ENCODE peak calls at places on chromosomes 3 and 15, in five cellular contexts. One of them, this sample, is unnamed.

GRCh38 chr3:43086460-43087165 is 19.3 kb downstream of the POMGNT2 start:
- DNase-seq in SJCRH30: no peak
- DNase-seq in epithelial cell of prostate: no peak
- DNase-seq in cardiac muscle cell: no peak
- DNase-seq in substantia nigra: no peak
- DNase-seq in this sample: no peak

GRCh38 chr15:60074181-60074885 is 70.2 kb downstream of the FOXB1 start:
- DNase-seq in epithelial cell of prostate: no peak
- DNase-seq in SJCRH30: peak
- DNase-seq in cardiac muscle cell: no peak
- DNase-seq in substantia nigra: no peak
- DNase-seq in this sample: no peak

GRCh38 chr3:16052964-16053363 is 121.5 kb upstream of the GALNT15 start:
- DNase-seq in substantia nigra: no peak
- DNase-seq in SJCRH30: no peak
- DNase-seq in epithelial cell of prostate: no peak
- DNase-seq in cardiac muscle cell: no peak
- DNase-seq in this sample: no peak

GRCh38 chr15:38817427-38818155 is 253.0 kb upstream of the RASGRP1 start:
- DNase-seq in cardiac muscle cell: peak
- DNase-seq in SJCRH30: peak
- DNase-seq in substantia nigra: peak
- DNase-seq in epithelial cell of prostate: peak
- DNase-seq in this sample: peak

GRCh38 chr15:68364660-68365035 is 67.3 kb downstream of the ITGA11 start:
- DNase-seq in cardiac muscle cell: no peak
- DNase-seq in epithelial cell of prostate: no peak
- DNase-seq in SJCRH30: no peak
- DNase-seq in substantia nigra: no peak
- DNase-seq in this sample: no peak

GRCh38 chr3:141429371-141430035 is 57.3 kb upstream of the RASA2 start:
- DNase-seq in SJCRH30: no peak
- DNase-seq in substantia nigra: no peak
- DNase-seq in epithelial cell of prostate: no peak
- DNase-seq in cardiac muscle cell: peak
- DNase-seq in this sample: no peak

GRCh38 chr3:126320517-126321293 is 36.5 kb downstream of the KLF15 start:
- DNase-seq in SJCRH30: no peak
- DNase-seq in epithelial cell of prostate: no peak
- DNase-seq in substantia nigra: no peak
- DNase-seq in cardiac muscle cell: no peak
- DNase-seq in this sample: no peak

GRCh38 chr3:173584834-173585831 is 187.6 kb downstream of the NLGN1 start:
- DNase-seq in SJCRH30: peak
- DNase-seq in epithelial cell of prostate: no peak
- DNase-seq in cardiac muscle cell: peak
- DNase-seq in substantia nigra: peak
- DNase-seq in this sample: no peak

GRCh38 chr3:130839815-130840214 is 54.1 kb upstream of the ATP2C1 start:
- DNase-seq in epithelial cell of prostate: no peak
- DNase-seq in substantia nigra: no peak
- DNase-seq in cardiac muscle cell: peak
- DNase-seq in SJCRH30: no peak
- DNase-seq in this sample: no peak

GRCh38 chr3:143442761-143443477 is 323.3 kb downstream of the CHST2 start:
- DNase-seq in epithelial cell of prostate: no peak
- DNase-seq in SJCRH30: no peak
- DNase-seq in cardiac muscle cell: no peak
- DNase-seq in substantia nigra: no peak
- DNase-seq in this sample: no peak

GRCh38 chr3:151087648-151088047 is 2.2 kb downstream of the MED12L start:
- DNase-seq in epithelial cell of prostate: no peak
- DNase-seq in cardiac muscle cell: no peak
- DNase-seq in substantia nigra: no peak
- DNase-seq in SJCRH30: no peak
- DNase-seq in this sample: no peak

GRCh38 chr3:98843301-98843959 is 58.1 kb downstream of the DCBLD2 start:
- DNase-seq in SJCRH30: no peak
- DNase-seq in substantia nigra: no peak
- DNase-seq in epithelial cell of prostate: no peak
- DNase-seq in cardiac muscle cell: no peak
- DNase-seq in this sample: no peak

GRCh38 chr3:161354554-161354953 is 16.8 kb downstream of the SPTSSB start:
- DNase-seq in cardiac muscle cell: no peak
- DNase-seq in SJCRH30: no peak
- DNase-seq in epithelial cell of prostate: no peak
- DNase-seq in substantia nigra: no peak
- DNase-seq in this sample: no peak

GRCh38 chr15:84598993-84599392 is 1.8 kb upstream of the ZSCAN2 start:
- DNase-seq in SJCRH30: peak
- DNase-seq in substantia nigra: peak
- DNase-seq in epithelial cell of prostate: no peak
- DNase-seq in cardiac muscle cell: peak
- DNase-seq in this sample: no peak

GRCh38 chr15:75140080-75140879 is 61.4 kb upstream of the C15orf39 start:
- DNase-seq in substantia nigra: no peak
- DNase-seq in cardiac muscle cell: no peak
- DNase-seq in epithelial cell of prostate: no peak
- DNase-seq in SJCRH30: no peak
- DNase-seq in this sample: no peak

GRCh38 chr15:68235022-68235421 is 5.5 kb upstream of the CLN6 start:
- DNase-seq in cardiac muscle cell: no peak
- DNase-seq in SJCRH30: no peak
- DNase-seq in substantia nigra: no peak
- DNase-seq in epithelial cell of prostate: peak
- DNase-seq in this sample: no peak

GRCh38 chr3:32334675-32335074 is 57.0 kb upstream of the CMTM7 start:
- DNase-seq in epithelial cell of prostate: no peak
- DNase-seq in substantia nigra: no peak
- DNase-seq in cardiac muscle cell: no peak
- DNase-seq in SJCRH30: no peak
- DNase-seq in this sample: no peak

GRCh38 chr3:67335813-67336212 is 318.6 kb downstream of the SUCLG2 start:
- DNase-seq in epithelial cell of prostate: no peak
- DNase-seq in cardiac muscle cell: no peak
- DNase-seq in SJCRH30: peak
- DNase-seq in substantia nigra: no peak
- DNase-seq in this sample: no peak

GRCh38 chr3:72924055-72924454 is 36.2 kb downstream of the GXYLT2 start:
- DNase-seq in cardiac muscle cell: no peak
- DNase-seq in epithelial cell of prostate: no peak
- DNase-seq in substantia nigra: no peak
- DNase-seq in SJCRH30: no peak
- DNase-seq in this sample: no peak

GRCh38 chr3:153285194-153285641 is 123.2 kb downstream of the RAP2B start:
- DNase-seq in SJCRH30: no peak
- DNase-seq in substantia nigra: no peak
- DNase-seq in epithelial cell of prostate: peak
- DNase-seq in cardiac muscle cell: peak
- DNase-seq in this sample: no peak

GRCh38 chr3:178117641-178118040 is 418.6 kb upstream of the KCNMB2 start:
- DNase-seq in SJCRH30: no peak
- DNase-seq in substantia nigra: no peak
- DNase-seq in epithelial cell of prostate: no peak
- DNase-seq in cardiac muscle cell: no peak
- DNase-seq in this sample: no peak

GRCh38 chr15:73789491-73790240 is 36.5 kb upstream of the INSYN1 start:
- DNase-seq in SJCRH30: no peak
- DNase-seq in cardiac muscle cell: no peak
- DNase-seq in substantia nigra: no peak
- DNase-seq in epithelial cell of prostate: no peak
- DNase-seq in this sample: no peak

GRCh38 chr3:180252683-180253082 is 215.9 kb upstream of the PEX5L start:
- DNase-seq in substantia nigra: no peak
- DNase-seq in SJCRH30: no peak
- DNase-seq in epithelial cell of prostate: peak
- DNase-seq in cardiac muscle cell: no peak
- DNase-seq in this sample: no peak

GRCh38 chr15:73965094-73965729 is 26.9 kb downstream of the STOML1 start:
- DNase-seq in cardiac muscle cell: peak
- DNase-seq in substantia nigra: no peak
- DNase-seq in SJCRH30: peak
- DNase-seq in epithelial cell of prostate: no peak
- DNase-seq in this sample: peak

GRCh38 chr3:178422406-178422805 is 113.8 kb upstream of the KCNMB2 start:
- DNase-seq in cardiac muscle cell: no peak
- DNase-seq in substantia nigra: no peak
- DNase-seq in SJCRH30: no peak
- DNase-seq in epithelial cell of prostate: no peak
- DNase-seq in this sample: no peak

GRCh38 chr15:84782346-84782745 is 34.0 kb downstream of the ZNF592 start:
- DNase-seq in substantia nigra: no peak
- DNase-seq in SJCRH30: no peak
- DNase-seq in cardiac muscle cell: no peak
- DNase-seq in epithelial cell of prostate: no peak
- DNase-seq in this sample: no peak

GRCh38 chr15:29534378-29534777 is 264.8 kb upstream of the NSMCE3 start:
- DNase-seq in substantia nigra: no peak
- DNase-seq in SJCRH30: no peak
- DNase-seq in cardiac muscle cell: no peak
- DNase-seq in epithelial cell of prostate: no peak
- DNase-seq in this sample: no peak

GRCh38 chr3:66923991-66924390 is 74.1 kb upstream of the KBTBD8 start:
- DNase-seq in epithelial cell of prostate: no peak
- DNase-seq in substantia nigra: no peak
- DNase-seq in cardiac muscle cell: no peak
- DNase-seq in SJCRH30: no peak
- DNase-seq in this sample: no peak

GRCh38 chr3:105353485-105354161 is 13.1 kb upstream of the ALCAM start:
- DNase-seq in epithelial cell of prostate: no peak
- DNase-seq in substantia nigra: peak
- DNase-seq in cardiac muscle cell: peak
- DNase-seq in SJCRH30: no peak
- DNase-seq in this sample: no peak

GRCh38 chr15:27847775-27848710 is 251.1 kb downstream of the OCA2 start:
- DNase-seq in SJCRH30: no peak
- DNase-seq in substantia nigra: no peak
- DNase-seq in cardiac muscle cell: no peak
- DNase-seq in epithelial cell of prostate: no peak
- DNase-seq in this sample: peak

GRCh38 chr15:71191296-71191695 is 76.0 kb downstream of the THSD4 start:
- DNase-seq in substantia nigra: no peak
- DNase-seq in SJCRH30: no peak
- DNase-seq in epithelial cell of prostate: no peak
- DNase-seq in cardiac muscle cell: no peak
- DNase-seq in this sample: no peak
- H3K27ac ChIP-seq in substantia nigra: no peak
- H3K27ac ChIP-seq in SJCRH30: no peak
- H3K27ac ChIP-seq in epithelial cell of prostate: no peak
- H3K27ac ChIP-seq in cardiac muscle cell: no peak
- H3K27ac ChIP-seq in this sample: no peak

DNA sequence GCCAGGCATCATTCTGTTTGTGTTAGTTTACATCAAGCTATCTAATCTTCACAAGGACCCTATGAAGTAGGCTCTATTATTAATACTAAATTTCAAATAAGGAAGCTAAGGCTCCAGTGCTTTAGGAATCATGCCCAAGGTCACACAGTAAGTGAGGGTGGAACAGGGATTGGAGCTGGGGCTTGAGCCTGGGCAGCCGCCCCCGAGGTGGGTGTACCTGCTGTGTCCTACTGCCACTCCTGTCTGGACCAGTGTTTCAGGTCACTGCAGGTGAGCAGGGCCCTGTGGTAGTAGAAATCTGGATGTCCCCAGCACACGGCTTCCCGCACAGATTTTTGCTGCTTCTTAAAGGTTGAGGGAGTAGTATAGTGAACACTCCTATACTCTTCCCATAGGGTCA is 6.5 kb downstream of the KLF13 start:
- DNase-seq in SJCRH30: no peak
- DNase-seq in substantia nigra: no peak
- DNase-seq in cardiac muscle cell: no peak
- DNase-seq in epithelial cell of prostate: no peak
- DNase-seq in this sample: no peak
- H3K27ac ChIP-seq in SJCRH30: no peak
- H3K27ac ChIP-seq in substantia nigra: no peak
- H3K27ac ChIP-seq in cardiac muscle cell: no peak
- H3K27ac ChIP-seq in epithelial cell of prostate: no peak
- H3K27ac ChIP-seq in this sample: no peak

DNA sequence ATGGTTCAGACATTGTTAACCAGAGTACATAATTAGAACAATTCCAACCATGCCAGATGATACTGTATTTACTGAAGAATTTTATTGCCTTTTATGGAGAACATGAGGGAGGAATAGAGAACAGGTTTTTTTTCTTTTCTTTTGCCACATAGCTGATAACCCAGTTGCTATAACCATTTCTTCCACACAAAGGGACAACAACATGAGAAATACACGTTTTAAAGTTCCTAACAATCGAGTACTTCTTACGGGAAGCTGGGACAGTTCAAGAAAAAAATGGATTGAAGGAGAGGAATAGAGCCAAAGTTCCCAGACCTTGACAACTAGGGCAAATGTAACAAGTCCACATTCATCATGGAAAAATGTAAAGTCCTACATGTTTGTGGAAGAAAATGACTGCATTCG is 71.7 kb downstream of the FILIP1L start:
- DNase-seq in substantia nigra: no peak
- DNase-seq in cardiac muscle cell: no peak
- DNase-seq in SJCRH30: no peak
- DNase-seq in epithelial cell of prostate: no peak
- DNase-seq in this sample: no peak
- H3K27ac ChIP-seq in substantia nigra: no peak
- H3K27ac ChIP-seq in cardiac muscle cell: no peak
- H3K27ac ChIP-seq in SJCRH30: peak
- H3K27ac ChIP-seq in epithelial cell of prostate: peak
- H3K27ac ChIP-seq in this sample: peak

GRCh38 chr3:24470277-24470676 is 24.4 kb downstream of the THRB start:
- DNase-seq in cardiac muscle cell: no peak
- DNase-seq in SJCRH30: no peak
- DNase-seq in epithelial cell of prostate: no peak
- DNase-seq in substantia nigra: no peak
- DNase-seq in this sample: no peak
- H3K27ac ChIP-seq in cardiac muscle cell: no peak
- H3K27ac ChIP-seq in SJCRH30: no peak
- H3K27ac ChIP-seq in epithelial cell of prostate: no peak
- H3K27ac ChIP-seq in substantia nigra: no peak
- H3K27ac ChIP-seq in this sample: no peak